ENCODE peak calls at places on chromosomes 4 and X, in five cellular contexts. R is HCT116, N is uterus, Z is Peyer's patch, T is H1. F is an unnamed sample.

GRCh38 chr4:165700855-165701254 is 172.2 kb upstream of the TLL1 start:
- DNase-seq in R (peak; percentile 27), N (no peak), Z (no peak), T (no peak), F (no peak)

GRCh38 chrX:42273387-42273786 is 350.0 kb upstream of the CASK start:
- DNase-seq in R (no peak), N (no peak), Z (no peak), T (no peak), F (no peak)

GRCh38 chr4:10619220-10619619 is 65.3 kb downstream of the CLNK start:
- DNase-seq in R (peak; percentile 13), N (no peak), Z (no peak), T (no peak), F (no peak)

GRCh38 chrX:7083021-7083420 is 64.5 kb upstream of the STS start:
- DNase-seq in R (no peak), N (no peak), Z (no peak), T (no peak), F (no peak)

GRCh38 chr4:2263701-2264321 is 1.9 kb upstream of the MXD4 start:
- DNase-seq in R (no peak), N (no peak), Z (no peak), T (no peak), F (no peak)

GRCh38 chr4:10321931-10322330 is 135.3 kb downstream of the ZNF518B start:
- DNase-seq in R (no peak), N (no peak), Z (no peak), T (no peak), F (no peak)

GRCh38 chrX:132743086-132743485 is 215.3 kb downstream of the HS6ST2 start:
- DNase-seq in R (no peak), N (no peak), Z (no peak), T (no peak), F (no peak)

GRCh38 chr4:69881173-69881773 is 21.3 kb upstream of the SULT1E1 start:
- DNase-seq in R (peak; percentile 22), N (no peak), Z (no peak), T (no peak), F (no peak)

GRCh38 chr4:60682901-60683300 is 517.2 kb upstream of the ADGRL3 start:
- DNase-seq in R (no peak), N (no peak), Z (no peak), T (no peak), F (no peak)

GRCh38 chr4:33882246-33882990 is 2361.9 kb downstream of the ARAP2 start:
- DNase-seq in R (no peak), N (no peak), Z (no peak), T (no peak), F (no peak)

GRCh38 chr4:67717586-67717985 is 16.6 kb upstream of the UBA6 start:
- DNase-seq in R (no peak), N (no peak), Z (no peak), T (no peak), F (no peak)
- TF ChIP-seq POLR2A in R (no peak), N (no peak), Z (no peak), T (no peak), F (no peak)

GRCh38 chr4:53591372-53591892 is at the start of gene LNX1:
- DNase-seq in R (peak; percentile 79), N (no peak), Z (peak; percentile 16), T (peak; percentile 70), F (no peak)
- TF ChIP-seq POLR2A in R (no peak), N (peak; percentile 29), Z (peak; percentile 96), T (peak; percentile 33), F (no peak)

DNA sequence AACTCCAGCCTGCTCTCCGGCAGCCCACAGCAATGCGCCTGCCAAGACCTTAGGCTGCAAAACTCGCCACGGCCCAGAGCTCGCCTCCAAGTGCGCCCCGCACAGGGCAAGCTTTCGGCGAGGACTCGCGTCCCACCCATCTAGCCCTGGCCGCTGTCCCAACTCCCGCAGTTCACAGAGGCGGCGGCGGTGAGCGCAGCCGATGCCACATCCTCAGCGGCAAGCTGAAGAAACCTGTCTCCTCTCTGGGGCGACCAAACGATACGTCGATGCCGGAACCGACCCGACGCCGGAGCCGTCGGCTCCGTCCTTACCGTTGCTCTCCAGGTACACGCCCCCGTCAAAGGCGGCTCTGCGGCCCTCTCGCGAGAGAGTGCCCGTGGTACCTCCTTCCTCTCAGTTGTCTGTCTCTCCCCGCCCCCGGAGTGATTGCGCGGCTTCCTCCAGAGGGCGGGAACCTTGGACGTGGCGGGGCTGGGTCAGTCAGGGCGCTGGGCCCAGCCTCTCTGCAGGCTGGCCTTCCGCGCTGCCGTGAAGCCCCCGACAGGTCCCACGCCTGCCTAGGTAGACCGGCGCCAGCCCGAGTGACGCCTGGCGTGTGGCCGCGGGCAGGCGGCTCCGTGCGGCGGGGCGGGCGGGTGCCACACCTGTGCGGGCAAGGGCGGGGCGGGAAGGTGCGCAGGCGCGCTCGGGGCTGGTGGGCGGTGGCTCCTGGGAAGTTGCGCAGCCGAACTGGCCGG is 380 bp upstream of the RAB33B start:
- DNase-seq in R (peak; percentile 94), N (peak; percentile 97), Z (peak; percentile 98), T (peak; percentile 88), F (peak; percentile 81)
- TF ChIP-seq POLR2A in R (peak; percentile 92), N (peak; percentile 88), Z (peak; percentile 88), T (peak; percentile 69), F (peak; percentile 83)

DNA sequence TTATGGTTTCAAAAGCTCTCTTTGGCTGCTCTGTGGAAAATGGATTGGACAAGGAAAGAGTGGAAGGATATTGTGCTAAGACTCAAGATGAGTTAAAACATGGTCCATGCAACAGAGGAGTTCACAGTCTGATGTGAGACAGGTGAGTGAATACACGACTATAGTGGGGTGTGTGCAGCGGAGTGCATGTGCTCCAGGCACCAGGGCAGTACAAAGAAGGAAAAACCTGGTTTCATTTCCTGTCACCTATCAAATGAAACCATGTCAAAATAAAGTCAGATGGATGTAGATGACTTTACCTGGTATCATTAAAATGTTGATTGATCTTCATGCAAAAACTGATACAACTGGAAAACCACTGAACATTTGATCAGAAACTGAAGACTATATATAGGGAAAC is 241.0 kb upstream of the RASGEF1B start:
- DNase-seq in R (no peak), N (no peak), Z (no peak), T (no peak), F (no peak)
- TF ChIP-seq POLR2A in R (no peak), N (no peak), Z (no peak), T (no peak), F (no peak)

GRCh38 chr4:17577660-17578481 is 873 bp downstream of the LAP3 start:
- DNase-seq in R (no peak), N (peak; percentile 40), Z (peak; percentile 44), T (no peak), F (peak; percentile 19)
- TF ChIP-seq POLR2A in R (no peak), N (no peak), Z (no peak), T (no peak), F (no peak)